ENCODE peak calls at places on chromosomes 1 and 21, in eight cellular contexts. O is AG04450, U is mucosa of descending colon, Q is left lung, P is astrocyte, V is heart left ventricle, B is spleen, G is dorsolateral prefrontal cortex. R is an unnamed sample.
A peak's percentile ranks its signal among the peaks of the same experiment; 100 is the strongest.

GRCh38 chr1:166811691-166812090 is 27.6 kb upstream of the POGK start:
- DNase-seq in Q (no peak), P (peak; percentile 78), V (no peak), U (no peak), G (no peak), O (no peak), B (no peak), R (no peak)

GRCh38 chr1:149995927-149996326 is 14.6 kb downstream of the OTUD7B start:
- DNase-seq in U (no peak), B (no peak), P (peak; percentile 75), Q (no peak), O (no peak), G (no peak), V (no peak), R (no peak)

GRCh38 chr1:22275626-22276395 is 132.9 kb upstream of the WNT4 start:
- DNase-seq in P (peak; percentile 6), B (no peak), U (peak; percentile 82), V (no peak), O (peak; percentile 10), G (peak; percentile 50), Q (peak; percentile 47), R (no peak)

GRCh38 chr1:40951943-40952743 is 27.4 kb upstream of the CTPS1 start:
- DNase-seq in B (peak; percentile 85), Q (peak; percentile 69), V (peak; percentile 65), G (peak; percentile 78), O (no peak), U (peak; percentile 77), P (no peak), R (peak; percentile 55)

GRCh38 chr1:234845097-234845660 is 235.2 kb upstream of the IRF2BP2 start:
- DNase-seq in B (no peak), V (no peak), U (no peak), G (no peak), P (peak; percentile 63), Q (no peak), O (no peak), R (no peak)

GRCh38 chr1:182392045-182393028 is 747 bp upstream of the GLUL start:
- DNase-seq in U (peak; percentile 55), G (peak; percentile 32), P (peak; percentile 9), V (peak; percentile 78), O (no peak), Q (no peak), B (peak; percentile 91), R (no peak)

GRCh38 chr1:84476225-84476624 is 2.8 kb upstream of the RPF1 start:
- DNase-seq in B (no peak), O (no peak), G (no peak), V (no peak), U (no peak), P (no peak), Q (no peak), R (no peak)

GRCh38 chr21:45570826-45571601 is 28.8 kb upstream of the SLC19A1 start:
- DNase-seq in P (peak; percentile 36), V (no peak), U (no peak), G (peak; percentile 22), Q (no peak), O (no peak), B (peak; percentile 49), R (no peak)

GRCh38 chr1:180899262-180899661 is 13.4 kb upstream of the KIAA1614 start:
- DNase-seq in V (no peak), O (no peak), P (no peak), G (no peak), Q (no peak), U (no peak), B (no peak), R (no peak)

GRCh38 chr1:12424150-12424549 is 193.9 kb downstream of the DHRS3 start:
- DNase-seq in B (no peak), U (no peak), P (peak; percentile 82), G (no peak), Q (no peak), O (no peak), V (no peak), R (no peak)

GRCh38 chr1:177710973-177711372 is 258.9 kb downstream of the SEC16B start:
- DNase-seq in G (no peak), U (no peak), Q (no peak), B (no peak), V (no peak), P (no peak), O (no peak), R (no peak)

GRCh38 chr1:115277276-115277675 is 60.8 kb downstream of the NGF start:
- DNase-seq in G (no peak), Q (no peak), B (no peak), P (peak; percentile 88), V (no peak), O (no peak), U (no peak), R (no peak)

GRCh38 chr1:200428482-200429205 is 18.8 kb upstream of the ZNF281 start:
- DNase-seq in B (no peak), O (no peak), G (no peak), U (no peak), Q (no peak), P (peak; percentile 53), V (no peak), R (no peak)

GRCh38 chr1:243798726-243799125 is 51.3 kb downstream of the AKT3 start:
- DNase-seq in V (no peak), U (no peak), G (no peak), O (peak; percentile 42), B (no peak), P (peak; percentile 98), Q (no peak), R (no peak)

GRCh38 chr1:244022301-244022700 is 28.8 kb upstream of the ZBTB18 start:
- DNase-seq in B (no peak), P (no peak), O (peak; percentile 7), Q (no peak), V (no peak), G (no peak), U (no peak), R (no peak)

GRCh38 chr1:78104322-78104721 is 58.6 kb downstream of the GIPC2 start:
- DNase-seq in G (no peak), O (no peak), Q (no peak), P (peak; percentile 85), U (no peak), V (no peak), B (no peak), R (no peak)

GRCh38 chr1:92747735-92748134 is 37.2 kb downstream of the EVI5 start:
- DNase-seq in Q (no peak), U (no peak), V (no peak), G (no peak), B (no peak), O (no peak), P (no peak), R (no peak)
- TF ChIP-seq CTCF in Q (no peak), U (no peak), V (no peak), G (no peak), B (no peak), O (no peak), P (no peak), R (no peak)

GRCh38 chr21:36127977-36128376 is 6.9 kb upstream of the CBR3 start:
- DNase-seq in Q (no peak), G (no peak), B (no peak), O (no peak), P (no peak), U (no peak), V (no peak), R (no peak)

GRCh38 chr21:36125513-36126121 is 9.3 kb upstream of the CBR3 start:
- DNase-seq in G (peak; percentile 66), O (no peak), U (peak; percentile 80), P (peak; percentile 52), B (no peak), V (peak; percentile 56), Q (peak; percentile 53), R (no peak)

GRCh38 chr21:36127250-36127904 is 7.5 kb upstream of the CBR3 start:
- DNase-seq in U (no peak), P (no peak), G (no peak), O (no peak), Q (no peak), B (no peak), V (no peak), R (no peak)

GRCh38 chr21:36126166-36126565 is 8.7 kb upstream of the CBR3 start:
- DNase-seq in V (no peak), B (no peak), U (peak; percentile 43), Q (no peak), O (no peak), P (no peak), G (no peak), R (no peak)

GRCh38 chr21:36126621-36127110 is 8.2 kb upstream of the CBR3 start:
- DNase-seq in U (no peak), G (no peak), V (no peak), Q (no peak), P (no peak), O (no peak), B (no peak), R (no peak)
- TF ChIP-seq CTCF in U (no peak), G (no peak), V (no peak), Q (no peak), P (no peak), O (no peak), B (no peak), R (no peak)

GRCh38 chr1:46532095-46532494 is 19.4 kb downstream of the KNCN start:
- DNase-seq in U (no peak), O (no peak), P (no peak), B (no peak), V (no peak), G (no peak), Q (no peak), R (no peak)

GRCh38 chr1:46529031-46529630 is 22.3 kb downstream of the KNCN start:
- DNase-seq in V (no peak), O (no peak), B (no peak), P (no peak), G (no peak), Q (no peak), U (no peak), R (no peak)

GRCh38 chr1:46530311-46530710 is 21.1 kb downstream of the KNCN start:
- DNase-seq in Q (no peak), U (no peak), V (no peak), P (no peak), G (no peak), B (no peak), O (no peak), R (no peak)

GRCh38 chr1:46532498-46533178 is 18.8 kb downstream of the KNCN start:
- DNase-seq in Q (peak; percentile 65), P (peak; percentile 45), U (peak; percentile 66), G (no peak), V (peak; percentile 78), B (peak; percentile 94), O (no peak), R (peak; percentile 67)

DNA sequence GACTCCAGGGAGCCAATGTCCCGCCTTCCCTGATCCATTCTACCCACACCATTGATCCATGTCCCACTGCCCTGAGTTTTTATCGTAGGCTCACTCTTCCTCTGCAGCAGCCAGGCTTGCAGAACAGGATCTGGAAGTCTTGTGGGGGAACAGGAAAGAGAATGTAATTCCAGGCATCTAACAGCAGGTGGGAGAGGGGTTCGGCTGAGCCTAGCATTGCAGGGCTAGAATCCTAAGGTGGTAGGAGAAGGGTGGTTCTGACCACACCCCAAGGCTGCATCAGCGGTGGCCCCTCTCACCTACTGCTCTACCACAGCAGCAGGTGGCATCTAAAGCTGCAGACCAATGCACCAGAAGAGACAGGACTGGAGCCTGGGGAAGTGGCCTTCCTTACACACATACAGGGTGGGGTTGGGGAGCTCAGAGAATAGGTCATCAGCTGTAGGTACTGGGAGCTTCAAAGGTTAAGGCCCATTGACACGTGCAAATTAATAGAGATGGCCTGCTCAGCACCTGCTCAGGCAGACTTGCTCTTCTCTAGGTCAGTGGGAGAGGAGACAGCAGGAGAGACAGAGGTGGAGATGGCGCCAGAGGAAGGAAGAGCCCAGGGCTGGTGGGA is 20.5 kb downstream of the KNCN start:
- DNase-seq in O (no peak), G (no peak), U (no peak), V (no peak), P (no peak), Q (no peak), B (no peak), R (no peak)
- TF ChIP-seq CTCF in O (peak; percentile 39), G (no peak), U (no peak), V (no peak), P (no peak), Q (no peak), B (no peak), R (peak; percentile 33)

GRCh38 chr1:154998201-154998780 is 4.3 kb upstream of the ZBTB7B start:
- DNase-seq in O (no peak), B (peak; percentile 71), Q (peak; percentile 27), V (no peak), U (no peak), G (no peak), P (no peak), R (no peak)
- TF ChIP-seq CTCF in O (no peak), B (no peak), Q (no peak), V (no peak), U (no peak), G (no peak), P (no peak), R (no peak)

R was measured in mesothelial cell of epicardium.